ENCODE peak calls at places on chromosomes 7 and 10, in five cellular contexts. H is NCI-H1930; W is H7; R is stimulated activated CD8-positive, alpha-beta memory T cell treated with anti-CD3 and anti-CD28 coated beads, Interleukin-15, amount 100 ng/mL, for 4 hours; G is adrenal gland. M is an unnamed sample.
A peak's percentile ranks its signal among the peaks of the same experiment; 100 is the strongest.

GRCh38 chr7:771241-772004 is 44.3 kb upstream of the PRKAR1B start:
- DNase-seq in H (no peak), W (no peak), R (no peak), G (peak; percentile 58), M (no peak)

GRCh38 chr7:47601119-47601880 is 19.4 kb upstream of the TNS3 start:
- DNase-seq in H (no peak), W (no peak), R (no peak), G (no peak), M (peak; percentile 55)

GRCh38 chr10:49844775-49845561 is 82.8 kb upstream of the OGDHL start:
- DNase-seq in H (no peak), W (no peak), R (no peak), G (no peak), M (no peak)

GRCh38 chr10:128429835-128430513 is 303.8 kb upstream of the MKI67 start:
- DNase-seq in H (no peak), W (peak; percentile 51), R (no peak), G (no peak), M (no peak)

GRCh38 chr10:128047337-128047736 is 78.9 kb downstream of the MKI67 start:
- DNase-seq in H (no peak), W (peak; percentile 94), R (peak; percentile 81), G (peak; percentile 64), M (peak; percentile 81)

GRCh38 chr7:44845476-44845875 is 2.4 kb downstream of the H2AZ2 start:
- DNase-seq in H (no peak), W (no peak), R (no peak), G (no peak), M (no peak)

GRCh38 chr10:86340991-86341260 is 25.7 kb downstream of the GRID1 start:
- DNase-seq in H (no peak), W (peak; percentile 75), R (no peak), G (no peak), M (no peak)

GRCh38 chr7:121133444-121133843 is 144.9 kb downstream of the CPED1 start:
- DNase-seq in H (no peak), W (no peak), R (no peak), G (no peak), M (no peak)

GRCh38 chr7:120280743-120281142 is 7.8 kb downstream of the KCND2 start:
- DNase-seq in H (no peak), W (no peak), R (no peak), G (no peak), M (no peak)

GRCh38 chr10:83961620-83962019 is 177.7 kb upstream of the GHITM start:
- DNase-seq in H (no peak), W (peak; percentile 21), R (no peak), G (no peak), M (no peak)

GRCh38 chr10:31136951-31137885 is 105.6 kb upstream of the ZNF438 start:
- DNase-seq in H (no peak), W (no peak), R (no peak), G (no peak), M (no peak)

GRCh38 chr7:46934198-46934825 is 647.6 kb downstream of the TNS3 start:
- DNase-seq in H (peak; percentile 43), W (no peak), R (no peak), G (no peak), M (no peak)

GRCh38 chr7:128742206-128742605 is 3.0 kb downstream of the CALU start:
- DNase-seq in H (no peak), W (no peak), R (no peak), G (no peak), M (no peak)